ENCODE peak calls at places on chromosomes 2 and 18, in four cellular contexts. S is K562, C is H1, T is GM12878. H is an unnamed sample.
A peak's percentile ranks its signal among the peaks of the same experiment; 100 is the strongest.

GRCh38 chr2:58734365-58734764 is 493.2 kb upstream of the FANCL start:
- DNase-seq in S (no peak), C (no peak), T (no peak), H (peak; percentile 5)

GRCh38 chr18:34977787-34978532 is 63.3 kb upstream of the MAPRE2 start:
- DNase-seq in S (no peak), T (no peak), C (no peak), H (peak; percentile 6)

GRCh38 chr2:159904565-159905281 is 106.7 kb upstream of the CD302 start:
- DNase-seq in C (no peak), S (peak; percentile 87), T (no peak), H (no peak)

GRCh38 chr2:45649855-45650806 is 1.3 kb upstream of the PRKCE start:
- DNase-seq in C (no peak), S (peak; percentile 54), T (no peak), H (peak; percentile 33)

GRCh38 chr2:216044883-216045499 is 31.6 kb upstream of the MREG start:
- DNase-seq in T (no peak), S (no peak), C (no peak), H (peak; percentile 15)

GRCh38 chr2:29228947-29229346 is 113.7 kb downstream of the CLIP4 start:
- DNase-seq in T (no peak), S (no peak), C (no peak), H (no peak)

GRCh38 chr2:239803764-239804111 is 221.4 kb downstream of the NDUFA10 start:
- DNase-seq in T (no peak), S (no peak), C (no peak), H (no peak)

GRCh38 chr2:11904029-11904428 is 157.6 kb downstream of the LPIN1 start:
- DNase-seq in T (no peak), S (no peak), C (no peak), H (no peak)

GRCh38 chr2:227536445-227536844 is 62.2 kb upstream of the SCYGR2 start:
- DNase-seq in S (no peak), C (no peak), T (no peak), H (no peak)

GRCh38 chr2:138373993-138374408 is 127.6 kb upstream of the SPOPL start:
- DNase-seq in T (peak; percentile 12), S (peak; percentile 17), C (no peak), H (peak; percentile 52)

GRCh38 chr2:723761-724160 is 46.6 kb upstream of the TMEM18 start:
- DNase-seq in T (no peak), C (no peak), S (no peak), H (no peak)

GRCh38 chr2:131966256-131966655 is 195.5 kb downstream of the ANKRD30BL start:
- DNase-seq in S (no peak), T (no peak), C (no peak), H (no peak)

GRCh38 chr2:196170681-196171247 is 614 bp downstream of the STK17B start:
- DNase-seq in C (no peak), S (no peak), T (no peak), H (peak; percentile 60)

GRCh38 chr2:230330725-230331124 is 3.7 kb downstream of the SP140L start:
- DNase-seq in T (no peak), C (no peak), S (no peak), H (peak; percentile 36)

GRCh38 chr2:24873619-24874018 is 46.4 kb downstream of the ADCY3 start:
- DNase-seq in T (no peak), C (no peak), S (no peak), H (no peak)

GRCh38 chr2:35428548-35428947 is 927.0 kb upstream of the CRIM1 start:
- DNase-seq in C (peak; percentile 25), S (peak; percentile 18), T (no peak), H (no peak)

GRCh38 chr2:8154936-8155335 is 526.9 kb upstream of the ID2 start:
- DNase-seq in C (no peak), T (no peak), S (no peak), H (peak; percentile 85)

GRCh38 chr18:35609236-35609635 is 27.7 kb downstream of the GALNT1 start:
- DNase-seq in S (no peak), T (no peak), C (no peak), H (no peak)

GRCh38 chr18:69636529-69637301 is 236.0 kb downstream of the DOK6 start:
- DNase-seq in S (no peak), C (peak; percentile 13), T (no peak), H (no peak)

GRCh38 chr2:125167152-125167551 is 1142.1 kb downstream of the CNTNAP5 start:
- DNase-seq in C (no peak), T (no peak), S (no peak), H (peak; percentile 5)

GRCh38 chr2:95294579-95295250 is 2.4 kb upstream of the KCNIP3 start:
- DNase-seq in T (no peak), S (no peak), C (no peak), H (no peak)

GRCh38 chr2:111190816-111191540 is 70.3 kb downstream of the BCL2L11 start:
- DNase-seq in T (no peak), C (no peak), S (no peak), H (no peak)

GRCh38 chr2:120720176-120720575 is 15.5 kb upstream of the GLI2 start:
- DNase-seq in T (no peak), C (no peak), S (no peak), H (no peak)

GRCh38 chr2:215277942-215278341 is 33.9 kb upstream of the ATIC start:
- DNase-seq in T (no peak), S (no peak), C (no peak), H (no peak)

GRCh38 chr2:219041252-219041651 is at the start of gene CFAP65:
- DNase-seq in C (no peak), S (peak; percentile 20), T (no peak), H (peak; percentile 58)

GRCh38 chr2:189233527-189233926 is 54.0 kb upstream of the COL5A2 start:
- DNase-seq in C (no peak), S (no peak), T (no peak), H (peak; percentile 58)

GRCh38 chr18:55275042-55275897 is 312.7 kb downstream of the TCF4 start:
- DNase-seq in T (no peak), S (no peak), C (no peak), H (peak; percentile 82)

GRCh38 chr2:43269706-43270105 is 43.3 kb upstream of the ZFP36L2 start:
- DNase-seq in T (no peak), S (no peak), C (no peak), H (peak; percentile 81)

GRCh38 chr2:43270461-43270860 is 44.1 kb upstream of the ZFP36L2 start:
- DNase-seq in T (no peak), S (no peak), C (no peak), H (no peak)

GRCh38 chr2:43268066-43268971 is 41.9 kb upstream of the ZFP36L2 start:
- DNase-seq in C (no peak), S (no peak), T (no peak), H (no peak)

GRCh38 chr2:43267393-43267792 is 41.0 kb upstream of the ZFP36L2 start:
- DNase-seq in S (no peak), C (no peak), T (no peak), H (no peak)

GRCh38 chr2:43269074-43269572 is 42.7 kb upstream of the ZFP36L2 start:
- DNase-seq in T (no peak), S (peak; percentile 48), C (no peak), H (peak; percentile 99)
- TF ChIP-seq CHD1 in T (no peak), S (no peak), C (no peak), H (no peak)

DNA sequence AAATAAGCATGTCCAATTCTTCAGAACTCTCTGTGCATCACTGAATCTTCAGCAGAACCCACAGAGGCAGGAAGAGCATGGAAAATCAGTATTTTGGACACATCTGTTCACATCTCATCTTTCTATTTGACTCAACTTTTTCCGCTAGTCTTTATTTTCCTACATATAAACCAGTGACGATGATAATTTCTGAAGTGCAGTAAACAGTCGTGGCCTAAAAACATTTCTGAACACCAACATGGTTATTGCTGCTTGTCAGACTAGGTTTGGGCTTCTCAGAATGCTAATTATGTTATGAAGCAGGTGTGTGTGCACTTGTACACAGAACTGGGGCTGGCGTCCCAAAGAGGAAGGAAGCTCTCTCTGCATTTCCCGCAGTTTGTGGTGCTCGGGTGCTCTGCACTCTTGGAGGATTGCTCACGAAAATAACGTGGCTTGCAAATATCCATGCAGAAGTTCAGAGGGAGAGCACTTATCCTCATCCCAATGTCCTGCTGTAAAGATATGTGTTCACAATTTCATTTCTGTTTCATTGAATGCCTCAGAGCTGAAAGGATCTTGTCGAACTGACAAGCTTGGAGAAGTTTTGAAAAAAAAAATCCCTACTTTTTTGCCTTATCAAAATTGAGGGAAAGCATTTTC is 50.8 kb downstream of the EDAR start:
- DNase-seq in S (no peak), C (no peak), T (no peak), H (no peak)
- TF ChIP-seq CHD1 in S (no peak), C (no peak), T (no peak), H (no peak)

DNA sequence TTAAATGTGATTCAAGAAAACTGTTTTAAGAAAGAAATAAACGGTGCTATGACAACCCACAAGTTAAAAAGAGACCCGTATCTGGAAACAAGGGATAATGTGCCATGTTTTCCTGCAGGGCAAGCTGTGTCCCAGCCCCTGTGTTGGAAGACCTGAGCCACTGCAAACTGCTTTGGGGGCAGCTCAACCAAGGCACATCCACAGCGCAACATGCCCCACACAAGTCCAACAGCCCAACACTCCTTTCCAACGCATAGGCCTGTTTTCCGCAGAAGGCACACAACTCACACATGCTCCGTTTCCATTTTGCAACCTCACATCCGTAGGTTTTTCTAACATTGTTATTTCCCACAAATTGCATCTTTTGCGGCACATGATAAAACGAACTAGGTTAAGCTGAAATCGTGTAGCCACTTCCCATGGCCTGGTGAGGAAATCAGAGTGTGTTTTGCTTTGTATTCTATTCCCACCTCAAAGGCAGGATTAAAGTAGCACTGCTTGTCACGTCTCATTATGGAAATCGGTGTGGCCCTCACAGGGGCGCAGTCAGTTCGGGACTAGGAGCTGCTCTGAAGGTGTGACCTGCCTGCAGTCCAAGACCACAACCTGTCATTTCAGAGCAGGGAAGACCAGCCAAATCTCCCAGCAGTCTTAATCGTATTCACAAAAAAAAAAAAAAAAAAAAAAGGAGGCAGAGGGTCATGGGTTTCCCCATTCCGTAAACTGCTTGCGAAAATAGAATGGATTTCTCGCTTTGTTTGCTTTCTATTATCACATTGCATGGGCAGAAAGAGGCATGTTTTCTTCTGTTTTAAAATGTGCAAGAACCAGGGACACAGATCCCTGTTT is 50.6 kb upstream of the ZNF516 start:
- DNase-seq in C (no peak), S (no peak), T (no peak), H (no peak)
- TF ChIP-seq CHD1 in C (no peak), S (no peak), T (no peak), H (no peak)

GRCh38 chr2:186126181-186126580 is 359.9 kb upstream of the ZC3H15 start:
- DNase-seq in C (no peak), S (no peak), T (no peak), H (no peak)
- TF ChIP-seq CHD1 in C (no peak), S (no peak), T (no peak), H (no peak)